ENCODE peak calls at places on chromosomes 4 and X, in five cellular contexts. S, L, R, U and K are unnamed samples.

GRCh38 chr4:4507923-4508322 is 33.9 kb downstream of the STX18 start:
- DNase-seq in S (no peak), L (no peak), R (no peak), U (no peak), K (no peak)

GRCh38 chrX:118569676-118570075 is 74.1 kb downstream of the DOCK11 start:
- DNase-seq in S (no peak), L (no peak), R (no peak), U (no peak), K (no peak)

GRCh38 chrX:46589977-46590723 is 16.6 kb downstream of the CHST7 start:
- DNase-seq in S (no peak), L (no peak), R (no peak), U (no peak), K (no peak)

GRCh38 chrX:40570346-40571093 is 10.2 kb upstream of the ATP6AP2 start:
- DNase-seq in S (no peak), L (no peak), R (no peak), U (no peak), K (no peak)

GRCh38 chr4:175273995-175274753 is 356.0 kb downstream of the ADAM29 start:
- DNase-seq in S (no peak), L (no peak), R (no peak), U (no peak), K (no peak)

GRCh38 chrX:98111684-98112083 is 1228.0 kb downstream of the RPA4 start:
- DNase-seq in S (no peak), L (no peak), R (no peak), U (no peak), K (no peak)

GRCh38 chrX:132508834-132509233 is 20.0 kb upstream of the MBNL3 start:
- DNase-seq in S (no peak), L (no peak), R (no peak), U (no peak), K (no peak)

GRCh38 chrX:66731398-66731797 is 92.5 kb upstream of the EDA2R start:
- DNase-seq in S (no peak), L (no peak), R (no peak), U (no peak), K (no peak)

GRCh38 chr4:38752393-38752961 is 30.3 kb downstream of the TLR10 start:
- DNase-seq in S (no peak), L (no peak), R (no peak), U (no peak), K (no peak)

GRCh38 chrX:111168314-111168713 is 72.3 kb downstream of the PAK3 start:
- DNase-seq in S (no peak), L (no peak), R (no peak), U (no peak), K (no peak)

GRCh38 chr4:175109933-175110332 is 191.8 kb downstream of the ADAM29 start:
- DNase-seq in S (no peak), L (no peak), R (no peak), U (no peak), K (no peak)

GRCh38 chrX:73267206-73267605 is 52.6 kb upstream of the NAP1L2 start:
- DNase-seq in S (no peak), L (no peak), R (no peak), U (no peak), K (no peak)

GRCh38 chr4:150573534-150573933 is 8.4 kb upstream of the MAB21L2 start:
- DNase-seq in S (no peak), L (no peak), R (no peak), U (no peak), K (no peak)

GRCh38 chrX:68190799-68191198 is 242.5 kb downstream of the OPHN1 start:
- DNase-seq in S (no peak), L (no peak), R (no peak), U (no peak), K (no peak)

GRCh38 chrX:106050054-106050453 is 11.5 kb upstream of the SERPINA7 start:
- DNase-seq in S (no peak), L (no peak), R (no peak), U (no peak), K (no peak)

GRCh38 chr4:8853249-8853648 is 18.4 kb downstream of the HMX1 start:
- DNase-seq in S (no peak), L (no peak), R (no peak), U (no peak), K (no peak)

GRCh38 chr4:186931519-186931918 is 207.9 kb upstream of the FAT1 start:
- DNase-seq in S (no peak), L (no peak), R (no peak), U (no peak), K (no peak)

GRCh38 chr4:6461301-6462165 is 10.9 kb downstream of the PPP2R2C start:
- DNase-seq in S (no peak), L (no peak), R (no peak), U (peak), K (no peak)

GRCh38 chr4:39933689-39934590 is 43.8 kb downstream of the PDS5A start:
- DNase-seq in S (no peak), L (no peak), R (no peak), U (no peak), K (no peak)

GRCh38 chr4:25930722-25931354 is 16.8 kb downstream of the SMIM20 start:
- DNase-seq in S (no peak), L (no peak), R (no peak), U (no peak), K (no peak)

GRCh38 chr4:81214518-81215218 is 354 bp downstream of the PRKG2 start:
- DNase-seq in S (no peak), L (no peak), R (no peak), U (peak), K (peak)

GRCh38 chrX:118534716-118535493 is 39.3 kb downstream of the DOCK11 start:
- DNase-seq in S (no peak), L (no peak), R (no peak), U (no peak), K (no peak)

GRCh38 chr4:3407930-3408792 is 33.6 kb upstream of the HGFAC start:
- DNase-seq in S (no peak), L (no peak), R (no peak), U (no peak), K (no peak)